ENCODE peak calls at places on chromosomes 2 and 18, in five cellular contexts. H is GM23248; F is sigmoid colon; K is CD8-positive, alpha-beta memory T cell; M is colonic mucosa. D is an unnamed sample.

GRCh38 chr2:17518212-17519154 is at the start of gene RAD51AP2:
- DNase-seq in H (peak; percentile 94), F (peak; percentile 95), K (no peak), M (peak; percentile 80), D (peak; percentile 95)

GRCh38 chr2:242060212-242060835 is 190.8 kb downstream of the RTP5 start:
- DNase-seq in H (peak; percentile 92), F (peak; percentile 22), K (no peak), M (no peak), D (peak; percentile 80)

GRCh38 chr2:63051795-63052333 is 1.2 kb downstream of the OTX1 start:
- DNase-seq in H (no peak), F (no peak), K (no peak), M (no peak), D (no peak)

GRCh38 chr2:212863185-212863588 is 288.2 kb downstream of the IKZF2 start:
- DNase-seq in H (peak; percentile 27), F (no peak), K (peak; percentile 1), M (peak; percentile 47), D (peak; percentile 11)

GRCh38 chr2:20511130-20511529 is 64.3 kb downstream of the RHOB start:
- DNase-seq in H (no peak), F (no peak), K (no peak), M (no peak), D (no peak)

GRCh38 chr2:111178730-111179405 is 58.2 kb downstream of the BCL2L11 start:
- DNase-seq in H (no peak), F (no peak), K (no peak), M (peak; percentile 38), D (peak; percentile 47)

GRCh38 chr18:40993363-40993762 is 961.7 kb upstream of the PIK3C3 start:
- DNase-seq in H (no peak), F (no peak), K (no peak), M (no peak), D (no peak)

GRCh38 chr2:226187601-226188000 is 612.0 kb downstream of the IRS1 start:
- DNase-seq in H (peak; percentile 81), F (no peak), K (no peak), M (no peak), D (peak; percentile 76)

GRCh38 chr2:42964444-42965081 is 172.2 kb upstream of the HAAO start:
- DNase-seq in H (peak; percentile 97), F (peak; percentile 84), K (no peak), M (peak; percentile 55), D (peak; percentile 98)

GRCh38 chr2:4020153-4020552 is 316.8 kb downstream of the DCDC2C start:
- DNase-seq in H (no peak), F (no peak), K (no peak), M (no peak), D (peak; percentile 1)

GRCh38 chr2:238097988-238098853 is 1.9 kb upstream of the ESPNL start:
- DNase-seq in H (peak; percentile 73), F (no peak), K (peak; percentile 20), M (peak; percentile 89), D (peak; percentile 74)

GRCh38 chr2:19474128-19474527 is 115.7 kb upstream of the OSR1 start:
- DNase-seq in H (peak; percentile 63), F (peak; percentile 68), K (peak; percentile 28), M (peak; percentile 19), D (peak; percentile 74)

GRCh38 chr2:82993631-82994030 is 1465.4 kb downstream of the SUCLG1 start:
- DNase-seq in H (no peak), F (no peak), K (no peak), M (no peak), D (peak; percentile 26)

GRCh38 chr18:59900222-59901128 is 679 bp downstream of the PMAIP1 start:
- DNase-seq in H (peak; percentile 71), F (no peak), K (peak; percentile 64), M (peak; percentile 59), D (peak; percentile 83)

GRCh38 chr2:119683717-119684443 is 4.9 kb downstream of the TMEM177 start:
- DNase-seq in H (no peak), F (no peak), K (no peak), M (no peak), D (peak; percentile 23)

GRCh38 chr2:39778233-39778632 is 825 bp downstream of the THUMPD2 start:
- DNase-seq in H (peak; percentile 12), F (no peak), K (no peak), M (no peak), D (no peak)

GRCh38 chr2:121297217-121297830 is 12.3 kb upstream of the TFCP2L1 start:
- DNase-seq in H (peak; percentile 57), F (no peak), K (no peak), M (peak; percentile 57), D (peak; percentile 12)

GRCh38 chr2:110770696-110771425 is 38.5 kb downstream of the ACOXL start:
- DNase-seq in H (peak; percentile 77), F (no peak), K (no peak), M (no peak), D (peak; percentile 12)

GRCh38 chr18:55048892-55049291 is 89.6 kb upstream of the CCDC68 start:
- DNase-seq in H (peak; percentile 83), F (no peak), K (no peak), M (no peak), D (peak; percentile 68)

GRCh38 chr2:36812196-36812595 is 115.7 kb downstream of the VIT start:
- DNase-seq in H (peak; percentile 8), F (no peak), K (no peak), M (no peak), D (no peak)

GRCh38 chr2:233928594-233929351 is 11.6 kb downstream of the TRPM8 start:
- DNase-seq in H (peak; percentile 37), F (no peak), K (no peak), M (peak; percentile 32), D (peak; percentile 10)

GRCh38 chr2:99573624-99574251 is 83.9 kb upstream of the REV1 start:
- DNase-seq in H (no peak), F (no peak), K (no peak), M (no peak), D (no peak)

GRCh38 chr2:238158807-238159539 is at the start of gene ERFE:
- DNase-seq in H (peak; percentile 69), F (no peak), K (no peak), M (no peak), D (peak; percentile 29)

GRCh38 chr2:102147935-102148334 is 5.4 kb downstream of the IL1R1 start:
- DNase-seq in H (peak; percentile 68), F (no peak), K (no peak), M (no peak), D (no peak)

GRCh38 chr2:214379227-214379626 is 31.6 kb upstream of the VWC2L start:
- DNase-seq in H (no peak), F (no peak), K (no peak), M (no peak), D (no peak)

GRCh38 chr2:155256803-155257202 is 558.3 kb downstream of the KCNJ3 start:
- DNase-seq in H (no peak), F (no peak), K (no peak), M (no peak), D (no peak)

GRCh38 chr2:5695641-5696350 is 3.6 kb downstream of the SOX11 start:
- DNase-seq in H (peak; percentile 30), F (no peak), K (no peak), M (no peak), D (peak; percentile 64)

GRCh38 chr2:95307878-95308277 is 10.7 kb downstream of the KCNIP3 start:
- DNase-seq in H (no peak), F (no peak), K (no peak), M (no peak), D (no peak)

GRCh38 chr2:47868611-47869352 is 37.5 kb downstream of the FBXO11 start:
- DNase-seq in H (no peak), F (no peak), K (no peak), M (no peak), D (no peak)

GRCh38 chr2:47870668-47871540 is 35.4 kb downstream of the FBXO11 start:
- DNase-seq in H (peak; percentile 27), F (no peak), K (no peak), M (no peak), D (peak; percentile 13)

GRCh38 chr2:47869859-47870258 is 36.4 kb downstream of the FBXO11 start:
- DNase-seq in H (peak; percentile 63), F (no peak), K (no peak), M (no peak), D (peak; percentile 57)

GRCh38 chr2:47876912-47877311 is 29.4 kb downstream of the FBXO11 start:
- DNase-seq in H (no peak), F (no peak), K (no peak), M (no peak), D (no peak)

DNA sequence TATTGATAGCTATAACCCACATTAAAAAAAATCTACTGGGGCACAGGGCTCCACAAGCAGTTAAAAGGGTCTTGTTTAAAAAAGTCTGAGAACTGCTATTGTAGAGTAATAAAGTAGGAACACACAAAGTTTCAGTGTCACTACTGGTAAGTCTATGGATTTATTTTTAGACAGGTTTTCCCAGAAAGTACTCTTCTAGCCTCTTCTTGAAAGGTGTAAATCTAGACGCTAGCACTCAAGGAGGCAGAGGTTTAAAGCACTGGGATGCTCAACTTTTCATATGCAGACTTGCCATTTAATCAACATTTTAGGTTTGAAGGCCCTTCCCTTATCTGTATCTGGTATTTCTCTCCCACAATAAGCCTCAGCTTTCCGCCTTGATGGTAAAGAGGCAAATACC is 33.4 kb downstream of the FBXO11 start:
- DNase-seq in H (no peak), F (no peak), K (no peak), M (no peak), D (no peak)
- H3K4me1 ChIP-seq in H (peaks cover 24% of the 10 kb centered on the region), F (peaks cover 43% of the 10 kb centered on the region), K (peaks cover 48% of the 10 kb centered on the region), M (no peaks in the 10 kb centered on the region), D (no peaks in the 10 kb centered on the region)

GRCh38 chr2:219246559-219246958 is 1.3 kb downstream of the STK16 start:
- DNase-seq in H (no peak), F (no peak), K (no peak), M (no peak), D (no peak)
- H3K4me1 ChIP-seq in H (peaks cover 35% of the 10 kb centered on the region), F (peaks cover 53% of the 10 kb centered on the region), K (peaks cover 69% of the 10 kb centered on the region), M (peaks cover 37% of the 10 kb centered on the region), D (peaks cover 18% of the 10 kb centered on the region)

DNA sequence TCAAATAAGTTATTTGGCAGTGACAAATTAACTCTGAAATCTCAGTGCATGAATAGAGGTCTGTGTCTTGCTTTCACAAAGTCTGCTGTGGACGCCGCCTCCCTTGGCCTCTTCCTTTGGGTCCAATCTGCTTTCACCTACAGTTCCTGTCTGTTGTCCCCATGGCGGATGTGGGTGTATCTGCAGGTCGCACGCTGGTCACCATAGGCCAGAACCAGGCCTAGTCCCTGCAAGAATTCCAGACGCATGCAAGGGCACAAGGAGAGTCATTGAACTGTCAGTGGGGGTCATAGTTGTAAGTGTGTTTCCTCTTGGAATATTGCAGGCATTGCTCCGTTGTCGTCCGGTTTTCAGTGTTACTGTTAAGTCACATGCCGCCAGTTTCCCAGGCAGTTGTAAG is 7.4 kb downstream of the SOCS6 start:
- DNase-seq in H (no peak), F (no peak), K (no peak), M (no peak), D (no peak)
- H3K4me1 ChIP-seq in H (peaks cover 62% of the 10 kb centered on the region), F (peaks cover 87% of the 10 kb centered on the region), K (no peaks in the 10 kb centered on the region), M (peaks cover 18% of the 10 kb centered on the region), D (peaks cover 23% of the 10 kb centered on the region)

GRCh38 chr2:54617409-54617808 is 106.1 kb upstream of the EML6 start:
- DNase-seq in H (no peak), F (no peak), K (no peak), M (no peak), D (no peak)
- H3K4me1 ChIP-seq in H (no peaks in the 10 kb centered on the region), F (peaks cover 39% of the 10 kb centered on the region), K (peaks cover 16% of the 10 kb centered on the region), M (no peaks in the 10 kb centered on the region), D (peaks cover 5% of the 10 kb centered on the region)